ENCODE peak calls at places on chromosomes 11 and 22, in four cellular contexts. A is stimulated activated CD4-positive, alpha-beta T cell treated with anti-CD3 and anti-CD28 coated beads, Interleukin-12 subunit alpha, Interleukin-12 subunit beta, amount 100 ng/mL, for 48 hours; K is kidney tubule cell; G is stimulated activated CD8-positive, alpha-beta memory T cell treated with anti-CD3 and anti-CD28 coated beads, Interleukin-15, amount 100 ng/mL, for 24 hours. C is an unnamed sample.

GRCh38 chr11:124569697-124570096 is at the start of gene OR8A1:
- DNase-seq in A (no peak), K (no peak), G (no peak), C (no peak)

GRCh38 chr11:70776914-70777532 is 378.7 kb downstream of the CTTN start:
- DNase-seq in A (no peak), K (no peak), G (no peak), C (no peak)

GRCh38 chr11:134756811-134757540 is 344.9 kb upstream of the B3GAT1 start:
- DNase-seq in A (no peak), K (no peak), G (no peak), C (no peak)

GRCh38 chr22:23787600-23787896 is 782 bp downstream of the SMARCB1 start:
- DNase-seq in A (no peak), K (no peak), G (no peak), C (no peak)

GRCh38 chr11:11620251-11620965 is 1.4 kb downstream of the GALNT18 start:
- DNase-seq in A (peak; percentile 3), K (peak; percentile 73), G (no peak), C (no peak)

GRCh38 chr22:32810241-32811133 is 9.0 kb downstream of the TIMP3 start:
- DNase-seq in A (no peak), K (no peak), G (no peak), C (peak; percentile 9)

GRCh38 chr11:46565248-46565835 is 28.5 kb downstream of the AMBRA1 start:
- DNase-seq in A (no peak), K (no peak), G (no peak), C (no peak)

GRCh38 chr11:3222003-3222855 is 3.6 kb upstream of the MRGPRG start:
- DNase-seq in A (no peak), K (no peak), G (no peak), C (no peak)